ENCODE peak calls at places on chromosomes 12 and 14, in ten cellular contexts. L is heart left ventricle, W is PC-3, Z is kidney epithelial cell, B is right lobe of liver, Y is psoas muscle, N is MM.1S, K is cardiac muscle cell, R is AG10803, T is fibroblast of lung. P is an unnamed sample.
A peak's percentile ranks its signal among the peaks of the same experiment; 100 is the strongest.

GRCh38 chr14:92589213-92589852 is 75.8 kb downstream of the RIN3 start:
- DNase-seq in L (no peak), W (peak; percentile 56), Z (no peak), B (no peak), Y (no peak), N (peak; percentile 29), K (peak; percentile 56), R (peak; percentile 40), T (peak; percentile 64), P (no peak)

GRCh38 chr14:94562941-94563883 is 2.0 kb downstream of the SERPINA4 start:
- DNase-seq in L (no peak), W (no peak), Z (no peak), B (peak; percentile 37), Y (no peak), N (no peak), K (no peak), R (no peak), T (no peak), P (no peak)

GRCh38 chr14:102941419-102942011 is 19.1 kb downstream of the AMN start:
- DNase-seq in L (no peak), W (no peak), Z (no peak), B (no peak), Y (no peak), N (no peak), K (no peak), R (no peak), T (no peak), P (no peak)

GRCh38 chr12:77648716-77649115 is 182.0 kb upstream of the NAV3 start:
- DNase-seq in L (no peak), W (no peak), Z (no peak), B (no peak), Y (no peak), N (no peak), K (no peak), R (peak; percentile 33), T (no peak), P (no peak)

GRCh38 chr12:90028620-90029051 is 320.0 kb upstream of the ATP2B1 start:
- DNase-seq in L (no peak), W (peak; percentile 65), Z (no peak), B (no peak), Y (no peak), N (no peak), K (no peak), R (no peak), T (no peak), P (no peak)

GRCh38 chr14:98960617-98961013 is 311.4 kb downstream of the BCL11B start:
- DNase-seq in L (no peak), W (no peak), Z (no peak), B (no peak), Y (no peak), N (no peak), K (no peak), R (no peak), T (no peak), P (no peak)

GRCh38 chr14:76763362-76764041 is 2.2 kb downstream of the VASH1 start:
- DNase-seq in L (no peak), W (no peak), Z (no peak), B (no peak), Y (no peak), N (no peak), K (no peak), R (no peak), T (no peak), P (no peak)

GRCh38 chr12:7695159-7695930 is at the start of gene GDF3:
- DNase-seq in L (peak; percentile 36), W (no peak), Z (no peak), B (no peak), Y (no peak), N (no peak), K (peak; percentile 47), R (peak; percentile 3), T (peak; percentile 2), P (no peak)

GRCh38 chr12:121787063-121787774 is 6.3 kb downstream of the RHOF start:
- DNase-seq in L (no peak), W (peak; percentile 57), Z (no peak), B (peak; percentile 48), Y (no peak), N (no peak), K (no peak), R (no peak), T (no peak), P (no peak)

GRCh38 chr12:54384591-54385041 is at the start of gene ZNF385A:
- DNase-seq in L (no peak), W (no peak), Z (no peak), B (no peak), Y (no peak), N (no peak), K (no peak), R (no peak), T (no peak), P (no peak)

GRCh38 chr12:123091756-123092155 is 59.1 kb downstream of the PITPNM2 start:
- DNase-seq in L (no peak), W (no peak), Z (no peak), B (no peak), Y (no peak), N (no peak), K (no peak), R (no peak), T (no peak), P (no peak)

GRCh38 chr12:1880876-1881275 is 37.6 kb downstream of the CACNA2D4 start:
- DNase-seq in L (no peak), W (no peak), Z (no peak), B (peak; percentile 28), Y (no peak), N (no peak), K (no peak), R (no peak), T (no peak), P (no peak)

GRCh38 chr12:132427999-132428871 is 61.7 kb upstream of the FBRSL1 start:
- DNase-seq in L (no peak), W (no peak), Z (no peak), B (no peak), Y (no peak), N (no peak), K (no peak), R (no peak), T (no peak), P (no peak)

DNA sequence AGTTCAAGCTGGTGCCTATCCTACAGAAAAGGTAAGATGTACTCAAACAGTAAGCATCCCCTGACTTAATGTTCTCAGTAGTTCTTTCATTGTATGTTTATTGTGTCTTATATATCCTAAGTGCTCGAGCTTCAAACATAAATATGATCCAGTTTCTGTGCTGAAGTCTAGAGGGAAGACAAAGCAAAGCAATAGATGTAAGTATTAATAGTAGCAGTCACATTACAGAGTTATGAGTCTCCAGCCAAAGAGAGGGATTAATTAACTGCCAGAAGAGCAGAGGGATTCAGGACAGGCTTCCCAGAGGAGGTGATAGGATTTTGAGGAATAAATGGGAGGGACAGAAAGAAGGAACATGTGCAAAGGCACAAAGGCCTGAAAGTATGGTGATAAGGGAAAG is 1.4 kb downstream of the NGDN start:
- DNase-seq in L (no peak), W (no peak), Z (no peak), B (no peak), Y (no peak), N (no peak), K (no peak), R (no peak), T (no peak), P (no peak)
- H3K4me3 ChIP-seq in L (no peak overlapping the region), W (peak overlapping the region; percentile 89), Z (no peak overlapping the region), B (no peak overlapping the region), Y (no peak overlapping the region), N (no peak overlapping the region), K (peak overlapping the region; percentile 74), R (no peak overlapping the region), T (no peak overlapping the region), P (no peak overlapping the region)

GRCh38 chr14:71361874-71362273 is 454.6 kb downstream of the PCNX1 start:
- DNase-seq in L (no peak), W (no peak), Z (no peak), B (no peak), Y (no peak), N (no peak), K (no peak), R (no peak), T (no peak), P (no peak)

GRCh38 chr14:71363961-71364360 is 456.7 kb downstream of the PCNX1 start:
- DNase-seq in L (no peak), W (no peak), Z (no peak), B (no peak), Y (no peak), N (no peak), K (peak; percentile 80), R (peak; percentile 73), T (peak; percentile 92), P (no peak)

GRCh38 chr14:71361335-71361734 is 454.1 kb downstream of the PCNX1 start:
- DNase-seq in L (no peak), W (peak; percentile 70), Z (no peak), B (no peak), Y (no peak), N (no peak), K (peak; percentile 53), R (no peak), T (no peak), P (no peak)

GRCh38 chr14:71362282-71362681 is 455.0 kb downstream of the PCNX1 start:
- DNase-seq in L (no peak), W (no peak), Z (no peak), B (no peak), Y (no peak), N (no peak), K (no peak), R (no peak), T (no peak), P (no peak)

DNA sequence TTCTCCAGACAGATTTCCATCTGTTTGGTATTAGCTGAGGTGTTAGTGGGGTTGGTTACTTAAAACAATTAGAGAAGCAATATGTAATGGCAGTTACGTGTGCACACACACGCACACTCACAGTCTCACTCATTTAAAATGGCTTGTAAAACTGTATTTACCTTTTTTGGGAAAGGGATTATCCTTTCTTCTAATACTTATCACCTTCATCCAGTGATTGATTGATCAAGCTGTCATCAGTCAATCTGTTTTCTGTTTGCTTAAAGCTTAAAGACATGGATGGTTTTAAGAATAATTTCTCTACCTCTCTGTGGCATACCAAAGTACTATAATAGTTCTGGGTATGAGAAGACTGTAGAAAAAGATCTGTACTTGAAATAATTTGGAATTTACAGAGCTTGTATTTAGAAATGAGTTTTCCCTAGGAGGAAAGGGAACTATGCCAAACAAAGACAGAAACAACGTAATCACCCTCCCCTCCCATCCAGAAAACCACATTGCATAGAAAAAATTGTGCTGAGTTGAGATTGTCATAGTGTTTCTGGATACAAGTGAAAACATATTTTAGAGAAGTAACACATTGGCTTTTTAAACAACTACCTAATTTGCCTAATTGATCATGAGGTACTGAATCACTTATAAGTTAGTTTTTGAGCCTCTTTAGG is 455.8 kb downstream of the PCNX1 start:
- DNase-seq in L (no peak), W (no peak), Z (no peak), B (no peak), Y (no peak), N (no peak), K (peak; percentile 88), R (peak; percentile 80), T (peak; percentile 88), P (no peak)
- TF ChIP-seq CTCF in L (no peak), W (no peak), Z (no peak), B (no peak), Y (no peak), N (no peak), K (no peak), R (no peak), T (no peak), P (no peak)

GRCh38 chr12:44653886-44654527 is 222.1 kb downstream of the NELL2 start:
- DNase-seq in L (no peak), W (no peak), Z (no peak), B (no peak), Y (no peak), N (no peak), K (no peak), R (no peak), T (no peak), P (no peak)
- H3K4me3 ChIP-seq in L (no peak overlapping the region), W (no peak overlapping the region), Z (no peak overlapping the region), B (no peak overlapping the region), Y (no peak overlapping the region), N (no peak overlapping the region), K (no peak overlapping the region), R (no peak overlapping the region), T (no peak overlapping the region), P (no peak overlapping the region)

GRCh38 chr14:68797180-68797670 is 4.4 kb upstream of the ZFP36L1 start:
- DNase-seq in L (no peak), W (no peak), Z (no peak), B (peak; percentile 44), Y (no peak), N (no peak), K (no peak), R (no peak), T (no peak), P (no peak)
- TF ChIP-seq CTCF in L (no peak), W (no peak), Z (no peak), B (no peak), Y (no peak), N (no peak), K (no peak), R (no peak), T (no peak), P (no peak)

P was measured in AG04449.